ENCODE peak calls at places on chromosomes 11 and 22, in six cellular contexts. Z, N, B, D, L and M are unnamed samples.

GRCh38 chr22:32904044-32904443 is 102.5 kb downstream of the TIMP3 start:
- DNase-seq in B (peak; percentile 36), Z (no peak), L (peak; percentile 60), N (peak; percentile 50), D (peak; percentile 46), M (no peak)

GRCh38 chr11:115249179-115249578 is 255.0 kb downstream of the CADM1 start:
- DNase-seq in B (no peak), Z (no peak), N (no peak), L (no peak), D (no peak), M (no peak)

GRCh38 chr22:38955250-38955775 is 2.1 kb upstream of the APOBEC3A start:
- DNase-seq in D (no peak), L (no peak), N (no peak), Z (no peak), B (no peak), M (no peak)

GRCh38 chr11:119880143-119880542 is 151.1 kb upstream of the NECTIN1 start:
- DNase-seq in N (no peak), Z (no peak), D (no peak), L (peak; percentile 51), B (no peak), M (no peak)

GRCh38 chr11:104873252-104873651 is 25.0 kb downstream of the CASP12 start:
- DNase-seq in Z (no peak), B (no peak), D (no peak), L (no peak), N (no peak), M (no peak)

GRCh38 chr22:38570841-38571364 is 920 bp upstream of the DMC1 start:
- DNase-seq in L (peak; percentile 70), D (peak; percentile 61), N (peak; percentile 23), Z (peak; percentile 25), B (no peak), M (no peak)

GRCh38 chr11:77407613-77408012 is 66.3 kb downstream of the PAK1 start:
- DNase-seq in D (no peak), L (no peak), B (peak; percentile 83), Z (peak; percentile 80), N (peak; percentile 74), M (peak; percentile 33)

GRCh38 chr11:67306769-67307544 is 3.6 kb downstream of the SSH3 start:
- DNase-seq in B (no peak), N (no peak), L (no peak), D (no peak), Z (no peak), M (no peak)

GRCh38 chr11:48093795-48094642 is 113.7 kb downstream of the PTPRJ start:
- DNase-seq in L (no peak), D (no peak), Z (no peak), N (peak; percentile 6), B (peak; percentile 90), M (no peak)

GRCh38 chr22:29784451-29785361 is 17.5 kb downstream of the UQCR10 start:
- DNase-seq in D (peak; percentile 50), B (peak; percentile 37), Z (no peak), N (no peak), L (no peak), M (no peak)

GRCh38 chr11:32447252-32447651 is 11.9 kb upstream of the WT1 start:
- DNase-seq in Z (no peak), B (no peak), D (no peak), N (no peak), L (no peak), M (no peak)

DNA sequence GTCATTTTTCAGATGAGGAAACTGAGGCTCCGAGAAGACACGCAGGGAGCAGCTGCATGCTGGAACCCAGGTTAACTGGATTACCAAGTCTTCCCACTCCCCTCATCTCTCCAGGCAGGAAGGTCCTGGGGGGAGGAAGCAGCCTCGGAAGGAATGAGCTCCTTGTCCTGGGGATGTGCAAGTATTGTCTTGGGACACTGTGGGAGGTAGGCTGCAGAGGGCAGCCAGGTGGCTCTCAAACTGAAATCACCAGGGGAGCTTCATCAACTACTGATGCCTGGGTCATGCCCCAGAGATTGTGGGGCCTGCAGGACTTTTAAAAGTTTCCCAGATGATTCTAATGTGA is 7.6 kb downstream of the GDPD5 start:
- DNase-seq in L (peak; percentile 45), B (no peak), N (no peak), D (no peak), Z (no peak), M (no peak)
- H3K27ac ChIP-seq in L (peak overlapping the region; percentile 98), B (no peak overlapping the region), N (no peak overlapping the region), D (no peak overlapping the region), Z (no peak overlapping the region), M (no peak overlapping the region)

GRCh38 chr22:35480143-35480542 is 60.5 kb upstream of the RASD2 start:
- DNase-seq in D (no peak), L (no peak), Z (peak; percentile 90), B (no peak), N (no peak), M (peak; percentile 11)

GRCh38 chr22:35479359-35479758 is 61.3 kb upstream of the RASD2 start:
- DNase-seq in L (no peak), B (no peak), D (no peak), N (no peak), Z (peak; percentile 46), M (no peak)

GRCh38 chr22:35482311-35482710 is 58.3 kb upstream of the RASD2 start:
- DNase-seq in N (no peak), D (no peak), L (no peak), B (no peak), Z (no peak), M (no peak)

GRCh38 chr22:35482974-35483373 is 57.7 kb upstream of the RASD2 start:
- DNase-seq in D (no peak), Z (no peak), L (no peak), N (no peak), B (no peak), M (no peak)

DNA sequence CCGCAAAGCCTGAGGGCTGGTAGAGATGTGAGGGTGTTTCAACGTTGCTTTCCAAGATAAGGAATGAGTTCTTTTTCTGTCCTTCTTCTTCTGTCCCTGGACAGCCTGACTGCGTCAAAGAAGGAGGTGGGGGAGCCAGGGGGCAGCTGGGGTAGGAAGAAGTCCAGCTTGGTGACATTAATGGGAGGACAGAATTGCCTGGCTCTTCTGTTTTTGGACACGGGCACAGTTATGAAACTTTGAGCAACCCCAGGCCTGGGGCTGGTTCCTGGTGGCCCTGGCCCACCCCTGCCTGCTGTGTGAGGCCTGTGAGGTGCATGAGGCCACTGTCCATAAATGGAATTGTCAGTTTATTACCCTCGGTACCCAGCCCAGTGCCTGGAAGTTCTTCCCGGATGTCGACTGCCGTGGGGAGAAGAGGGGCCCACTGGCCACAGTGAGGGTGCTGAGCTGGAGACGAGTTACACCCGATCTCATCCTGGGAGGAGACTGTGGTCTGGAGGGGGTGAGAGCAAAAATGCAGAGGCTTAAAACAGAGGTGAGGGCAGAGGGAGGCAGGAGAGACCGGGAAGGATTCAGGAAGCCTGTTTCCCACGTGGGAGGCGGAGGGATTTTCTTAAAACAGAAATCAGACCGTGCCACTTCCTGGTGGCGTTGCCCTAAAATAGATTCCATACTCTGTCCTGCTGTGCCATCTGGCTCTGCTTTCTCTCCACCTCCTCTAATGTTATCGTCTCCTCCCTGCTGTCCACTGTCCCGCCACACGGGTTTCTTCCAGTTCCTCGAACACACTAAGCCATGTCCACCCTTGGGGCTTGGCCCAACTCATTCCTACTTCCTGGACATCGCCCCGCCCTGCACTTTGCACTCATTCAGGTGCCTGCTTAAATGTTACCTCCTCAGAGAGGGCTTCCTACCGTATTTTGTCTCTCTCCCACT is 59.7 kb upstream of the RASD2 start:
- DNase-seq in B (no peak), D (no peak), N (no peak), Z (no peak), L (no peak), M (no peak)
- H3K27ac ChIP-seq in B (no peak overlapping the region), D (no peak overlapping the region), N (no peak overlapping the region), Z (peak overlapping the region; percentile 87), L (no peak overlapping the region), M (peak overlapping the region; percentile 46)

GRCh38 chr11:44383246-44383645 is 73.3 kb upstream of the ALX4 start:
- DNase-seq in Z (no peak), B (no peak), N (no peak), D (no peak), L (no peak), M (no peak)

GRCh38 chr11:44388828-44389645 is 79.1 kb upstream of the ALX4 start:
- DNase-seq in D (no peak), Z (no peak), B (no peak), N (no peak), L (peak; percentile 39), M (no peak)

GRCh38 chr11:44389963-44390605 is 80.1 kb upstream of the ALX4 start:
- DNase-seq in D (no peak), B (no peak), L (no peak), N (no peak), Z (no peak), M (no peak)

GRCh38 chr11:44387415-44387814 is 77.5 kb upstream of the ALX4 start:
- DNase-seq in N (no peak), B (no peak), L (no peak), Z (no peak), D (no peak), M (no peak)

DNA sequence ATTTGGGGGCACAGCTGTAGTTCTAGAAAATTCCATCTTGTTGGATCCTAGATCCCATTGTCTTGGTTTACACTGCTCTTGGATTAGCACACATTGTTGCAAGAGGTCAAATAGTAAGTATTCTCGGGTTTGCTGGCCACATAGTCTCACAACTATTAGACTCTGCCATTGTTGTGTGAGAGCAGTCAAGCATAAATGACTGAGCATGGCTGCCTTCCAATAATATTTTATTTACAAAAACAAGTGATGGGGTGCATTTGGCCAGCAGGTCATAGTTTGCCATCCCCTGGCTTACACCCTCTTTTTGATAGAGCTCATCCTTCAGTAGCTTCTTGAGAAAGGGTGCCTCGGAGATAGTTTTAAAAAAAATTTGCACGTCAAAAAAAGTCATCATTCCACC is 77.9 kb upstream of the ALX4 start:
- DNase-seq in Z (no peak), D (no peak), B (no peak), L (no peak), N (no peak), M (no peak)
- H3K27ac ChIP-seq in Z (no peak overlapping the region), D (no peak overlapping the region), B (no peak overlapping the region), L (no peak overlapping the region), N (no peak overlapping the region), M (no peak overlapping the region)

GRCh38 chr11:45052361-45052760 is 94.1 kb upstream of the PRDM11 start:
- DNase-seq in N (no peak), D (no peak), L (no peak), B (no peak), Z (no peak), M (no peak)

GRCh38 chr11:45048870-45049825 is 97.3 kb upstream of the PRDM11 start:
- DNase-seq in D (peak; percentile 19), L (no peak), N (no peak), Z (no peak), B (peak; percentile 8), M (no peak)

GRCh38 chr11:45051621-45052020 is 94.8 kb upstream of the PRDM11 start:
- DNase-seq in L (no peak), N (no peak), D (no peak), B (no peak), Z (no peak), M (no peak)

GRCh38 chr11:45045692-45046471 is 95.2 kb upstream of the TP53I11 start:
- DNase-seq in B (peak; percentile 56), N (peak; percentile 76), D (peak; percentile 66), L (no peak), Z (no peak), M (no peak)

DNA sequence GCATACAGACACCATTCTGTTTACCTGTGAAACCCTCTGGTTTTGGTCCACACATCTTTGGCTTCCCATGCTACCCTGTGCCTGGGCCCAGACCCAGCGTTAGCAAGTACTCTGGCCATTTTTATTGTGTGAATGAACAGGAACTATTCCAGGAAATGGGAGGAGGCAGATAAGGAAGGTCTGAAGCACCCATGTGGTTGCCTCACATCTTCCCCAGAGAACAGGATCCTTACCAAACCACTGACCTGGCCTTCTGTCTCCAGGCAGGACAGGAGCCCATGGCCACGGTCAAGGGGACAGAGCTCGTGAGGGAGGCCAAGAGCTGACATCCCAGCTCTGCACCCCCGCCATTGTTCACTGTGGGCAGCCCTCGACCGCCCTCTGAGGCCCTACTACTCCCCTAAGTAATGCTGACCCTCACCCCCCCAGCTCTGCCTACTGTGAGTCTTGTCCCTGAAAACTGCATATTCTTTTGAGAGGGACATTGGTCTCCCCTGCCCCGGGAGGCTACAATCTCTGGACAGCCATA is 97.7 kb upstream of the TP53I11 start:
- DNase-seq in Z (no peak), L (no peak), B (no peak), N (no peak), D (no peak), M (no peak)
- H3K27ac ChIP-seq in Z (no peak overlapping the region), L (no peak overlapping the region), B (no peak overlapping the region), N (no peak overlapping the region), D (no peak overlapping the region), M (no peak overlapping the region)